ENCODE peak calls at places on chromosomes 1 and 21, in eight cellular contexts. B is right lobe of liver, N is NB4, C is breast epithelium, K is gastrocnemius medialis, O is K562, W is IMR-90, F is GM12878. J is an unnamed sample.

GRCh38 chr1:240073097-240073496 is 18.6 kb upstream of the FMN2 start:
- DNase-seq in K (no peak), N (no peak), O (no peak), F (no peak), W (no peak), B (no peak), C (no peak), J (no peak)

GRCh38 chr1:162230096-162230495 is 146.6 kb downstream of the SPATA46 start:
- DNase-seq in C (no peak), N (no peak), W (no peak), O (no peak), F (no peak), B (peak), K (no peak), J (no peak)

GRCh38 chr1:236689713-236690569 is 3.6 kb downstream of the ACTN2 start:
- DNase-seq in N (no peak), K (peak), W (no peak), C (no peak), O (no peak), F (no peak), B (no peak), J (no peak)

GRCh38 chr1:174874337-174875053 is 125.3 kb upstream of the CACYBP start:
- DNase-seq in K (no peak), W (no peak), C (no peak), B (no peak), N (no peak), F (peak), O (no peak), J (no peak)

GRCh38 chr1:13703558-13704485 is 3.8 kb downstream of the PRDM2 start:
- DNase-seq in O (no peak), W (no peak), B (no peak), C (no peak), N (no peak), F (no peak), K (no peak), J (no peak)

GRCh38 chr1:226562989-226563388 is 14.4 kb downstream of the STUM start:
- DNase-seq in B (no peak), C (no peak), W (no peak), O (no peak), F (no peak), N (no peak), K (no peak), J (no peak)

GRCh38 chr21:46319192-46319591 is 4.5 kb downstream of the C21orf58 start:
- DNase-seq in O (no peak), K (no peak), C (no peak), N (no peak), W (no peak), B (no peak), F (no peak), J (no peak)

GRCh38 chr1:18668750-18669404 is 38.2 kb downstream of the PAX7 start:
- DNase-seq in C (peak), N (no peak), W (no peak), F (no peak), K (peak), O (no peak), B (no peak), J (no peak)

GRCh38 chr1:199246716-199247115 is 607.9 kb downstream of the PTPRC start:
- DNase-seq in C (no peak), O (no peak), B (no peak), F (no peak), K (no peak), W (no peak), N (no peak), J (no peak)

GRCh38 chr1:230392141-230392909 is 33.8 kb downstream of the PGBD5 start:
- DNase-seq in K (no peak), C (no peak), B (no peak), N (no peak), F (no peak), W (no peak), O (no peak), J (no peak)

GRCh38 chr1:207698822-207699483 is 52.9 kb upstream of the CD46 start:
- DNase-seq in N (peak), F (no peak), W (peak), O (peak), C (no peak), B (no peak), K (peak), J (peak)

GRCh38 chr1:33163621-33164071 is 18.2 kb downstream of the TRIM62 start:
- DNase-seq in N (no peak), F (no peak), B (no peak), K (no peak), C (no peak), W (peak), O (no peak), J (no peak)

GRCh38 chr1:162927421-162927820 is 66.4 kb upstream of the CCDC190 start:
- DNase-seq in F (no peak), N (no peak), C (no peak), O (no peak), B (no peak), W (no peak), K (no peak), J (no peak)

GRCh38 chr1:121408354-121408753 is 223.6 kb downstream of the SRGAP2C start:
- DNase-seq in F (no peak), C (no peak), O (no peak), W (no peak), B (no peak), N (peak), K (no peak), J (no peak)

GRCh38 chr1:184456189-184456588 is 69.4 kb downstream of the C1orf21 start:
- DNase-seq in O (no peak), C (no peak), K (no peak), W (no peak), B (no peak), N (peak), F (no peak), J (no peak)

GRCh38 chr1:163588796-163589195 is 267.0 kb downstream of the NUF2 start:
- DNase-seq in C (no peak), W (no peak), F (no peak), K (no peak), N (no peak), B (no peak), O (no peak), J (no peak)

GRCh38 chr1:181044449-181044966 is 10.7 kb downstream of the MR1 start:
- DNase-seq in K (no peak), N (peak), B (peak), C (peak), W (peak), O (no peak), F (peak), J (no peak)

GRCh38 chr1:181206979-181207790 is 118.7 kb downstream of the IER5 start:
- DNase-seq in C (no peak), O (no peak), N (no peak), W (no peak), F (no peak), B (no peak), K (no peak), J (no peak)

GRCh38 chr1:6601049-6601864 is 1.4 kb downstream of the KLHL21 start:
- DNase-seq in O (peak), N (peak), K (peak), W (peak), F (no peak), B (peak), C (peak), J (peak)

GRCh38 chr21:45250914-45251634 is 36.6 kb downstream of the POFUT2 start:
- DNase-seq in W (no peak), N (no peak), O (no peak), F (no peak), C (no peak), B (no peak), K (no peak), J (no peak)

DNA sequence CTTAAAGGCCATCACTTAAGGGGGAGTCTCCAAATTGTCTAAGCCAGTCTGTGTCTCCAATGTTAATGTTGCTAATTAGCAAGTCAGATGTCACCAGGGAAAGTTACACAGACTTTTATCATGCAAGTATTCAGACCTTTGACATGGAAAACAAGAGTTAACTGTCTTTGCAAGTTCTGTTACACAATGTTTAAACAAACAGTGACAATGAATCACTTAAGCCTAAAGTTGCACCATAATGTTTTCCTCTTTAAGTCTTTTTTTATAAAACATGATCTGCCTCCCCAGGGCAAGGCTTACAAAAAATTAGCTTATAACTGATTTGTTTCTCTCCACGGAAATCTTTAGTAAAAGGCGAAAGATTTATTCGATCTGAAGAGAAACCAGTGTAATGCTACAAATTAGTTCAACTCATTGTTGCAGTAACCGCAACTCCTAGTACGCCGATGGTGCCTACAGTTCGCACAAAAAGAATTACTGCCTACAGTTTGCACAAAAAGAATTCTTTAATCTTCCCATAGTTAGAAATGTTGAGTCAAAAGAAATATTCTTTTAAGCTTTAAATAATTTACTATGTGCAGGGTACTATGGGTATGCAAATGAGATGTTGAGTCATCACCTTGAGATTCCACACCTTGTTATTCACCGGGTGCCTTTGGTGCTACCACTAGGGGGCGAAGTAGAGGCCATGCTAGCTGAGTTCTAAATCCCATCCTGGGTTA is 45.3 kb downstream of the HHAT start:
- DNase-seq in W (peak), K (no peak), B (peak), C (peak), N (peak), O (peak), F (peak), J (no peak)
- TF ChIP-seq POLR2A in W (peak), K (no peak), B (peak), C (no peak), N (peak), O (peak), F (peak), J (no peak)

GRCh38 chr1:196598902-196599301 is 9.3 kb downstream of the KCNT2 start:
- DNase-seq in O (no peak), C (no peak), N (no peak), K (no peak), W (no peak), B (no peak), F (no peak), J (no peak)

GRCh38 chr1:196590012-196590708 is 18.1 kb downstream of the KCNT2 start:
- DNase-seq in F (no peak), W (no peak), K (no peak), B (no peak), O (no peak), C (no peak), N (no peak), J (no peak)

GRCh38 chr1:196594700-196595099 is 13.5 kb downstream of the KCNT2 start:
- DNase-seq in B (no peak), N (no peak), K (no peak), F (no peak), W (no peak), C (no peak), O (no peak), J (no peak)

GRCh38 chr1:196590959-196591358 is 17.3 kb downstream of the KCNT2 start:
- DNase-seq in F (no peak), O (no peak), K (no peak), B (no peak), W (no peak), C (no peak), N (no peak), J (no peak)

DNA sequence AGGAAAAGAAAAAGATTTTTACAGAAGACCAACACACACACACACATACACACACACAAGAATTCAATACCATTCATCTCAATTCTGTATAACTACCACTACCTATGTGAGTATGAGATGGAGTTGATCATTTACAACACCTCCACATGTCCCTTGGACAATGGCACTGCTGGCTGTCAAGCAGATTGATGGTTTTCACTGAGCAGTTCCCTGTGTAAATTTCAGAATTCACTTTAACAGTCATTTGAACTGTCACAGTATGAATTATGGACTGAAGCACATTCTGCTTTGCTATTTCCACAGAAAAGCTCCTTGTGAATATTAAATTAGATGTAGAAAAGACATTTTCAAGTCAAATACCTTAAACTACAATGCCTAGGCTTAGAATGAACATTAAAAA is 14.3 kb downstream of the KCNT2 start:
- DNase-seq in C (no peak), K (no peak), O (no peak), N (no peak), F (no peak), B (no peak), W (no peak), J (no peak)
- H3K4me3 ChIP-seq in C (no peak), K (no peak), O (no peak), N (no peak), F (no peak), B (no peak), W (no peak), J (no peak)

GRCh38 chr21:41560701-41561158 is 52.8 kb upstream of the TMPRSS2 start:
- DNase-seq in F (no peak), C (no peak), O (no peak), W (no peak), N (no peak), B (no peak), K (no peak), J (no peak)
- TF ChIP-seq POLR2A in F (no peak), C (no peak), O (no peak), W (no peak), N (no peak), B (no peak), K (no peak), J (no peak)

DNA sequence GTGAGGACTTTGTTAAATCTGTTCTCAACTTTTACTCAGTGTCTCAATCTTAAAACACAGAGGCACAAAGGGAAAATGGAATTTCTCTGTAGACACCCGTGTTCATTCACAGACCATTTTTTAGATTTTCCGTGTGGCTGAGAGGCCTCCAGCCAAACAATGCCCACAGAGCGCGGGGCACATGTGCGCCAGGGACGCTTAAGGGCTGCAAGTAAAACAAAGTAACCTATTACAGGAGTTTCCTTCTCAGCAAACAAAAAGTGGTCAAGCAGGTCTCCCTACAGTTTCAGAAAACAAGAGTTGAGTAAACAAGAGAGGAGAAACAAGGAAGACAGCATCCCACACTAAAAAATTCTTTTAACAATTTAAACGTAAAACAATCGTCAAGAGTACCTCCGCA is 115.3 kb downstream of the RERE start:
- DNase-seq in K (no peak), F (no peak), O (peak), B (no peak), C (peak), W (no peak), N (peak), J (no peak)
- H3K4me3 ChIP-seq in K (peak), F (peak), O (peak), B (peak), C (peak), W (peak), N (peak), J (peak)

GRCh38 chr21:43659136-43660000 is at the start of the genes HSF2BP and RRP1B:
- DNase-seq in O (peak), K (peak), N (peak), W (peak), F (no peak), C (peak), B (peak), J (peak)
- TF ChIP-seq POLR2A in O (peak), K (peak), N (peak), W (peak), F (peak), C (no peak), B (peak), J (peak)

GRCh38 chr21:38645282-38645681 is 147.0 kb upstream of the ERG start:
- DNase-seq in N (no peak), O (no peak), F (no peak), C (no peak), K (no peak), W (peak), B (no peak), J (no peak)

GRCh38 chr21:38643404-38644023 is 145.2 kb upstream of the ERG start:
- DNase-seq in W (no peak), O (no peak), C (no peak), B (no peak), K (no peak), N (no peak), F (no peak), J (no peak)

GRCh38 chr21:38637161-38637560 is 138.9 kb upstream of the ERG start:
- DNase-seq in B (no peak), F (no peak), W (no peak), O (no peak), K (no peak), N (no peak), C (no peak), J (no peak)

DNA sequence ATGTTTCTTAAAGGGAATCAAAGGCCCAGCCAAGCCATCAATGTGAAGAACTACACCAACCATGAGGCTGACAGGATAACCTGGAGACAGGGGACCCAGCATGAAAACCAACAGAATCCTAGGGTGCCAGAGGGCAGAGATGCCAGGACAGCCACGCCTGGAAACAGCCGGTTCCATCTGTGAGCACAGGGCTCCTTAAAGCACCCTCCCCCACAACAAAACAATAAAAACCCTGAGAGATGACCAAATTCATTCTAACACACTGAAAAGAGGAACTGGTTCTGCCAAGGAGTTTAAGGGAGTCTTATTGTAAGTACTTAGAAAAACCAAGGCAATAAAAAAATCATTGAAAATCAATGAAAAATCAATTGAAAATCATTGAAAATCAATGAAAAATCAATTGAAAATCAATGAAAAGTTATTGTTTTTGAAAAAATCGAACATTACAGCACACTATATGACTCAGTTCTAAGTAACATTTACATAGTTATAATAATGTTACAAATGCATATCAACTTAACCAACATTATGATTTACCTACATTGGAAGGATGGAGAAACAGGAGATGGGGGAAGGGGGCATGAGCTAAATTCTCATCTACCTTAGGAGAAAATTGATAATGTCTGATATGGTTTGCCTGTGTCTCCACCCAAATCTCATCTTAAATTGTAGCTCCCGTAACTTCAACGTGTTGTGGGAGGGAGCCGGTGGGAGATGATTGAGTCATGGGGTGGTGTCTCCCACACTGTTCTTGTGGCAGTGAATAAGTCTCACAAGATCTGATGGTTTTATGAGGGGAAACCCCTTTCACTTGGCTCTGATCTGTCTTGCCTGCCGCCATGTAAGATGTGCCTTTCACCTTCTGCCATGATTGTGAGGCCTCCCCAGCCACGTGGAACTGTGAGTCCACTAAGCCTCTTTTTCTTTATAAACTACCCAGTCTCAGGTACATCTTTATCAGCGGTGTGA is 141.8 kb upstream of the ERG start:
- DNase-seq in N (peak), C (no peak), W (no peak), O (no peak), K (no peak), F (no peak), B (no peak), J (no peak)
- H3K4me3 ChIP-seq in N (peak), C (peak), W (no peak), O (no peak), K (no peak), F (peak), B (no peak), J (no peak)

GRCh38 chr1:45550401-45551305 is at the start of gene AKR1A1:
- DNase-seq in N (peak), K (peak), B (peak), F (peak), O (peak), W (peak), C (peak), J (peak)
- TF ChIP-seq POLR2A in N (peak), K (peak), B (peak), F (peak), O (peak), W (peak), C (peak), J (no peak)

GRCh38 chr1:154198756-154199562 is 7.1 kb upstream of the TPM3 start:
- DNase-seq in F (no peak), B (no peak), W (peak), N (peak), K (no peak), O (peak), C (no peak), J (peak)
- H3K4me3 ChIP-seq in F (no peak), B (no peak), W (peak), N (no peak), K (no peak), O (no peak), C (peak), J (no peak)

GRCh38 chr1:202189012-202189790 is 4.4 kb upstream of the LGR6 start:
- DNase-seq in W (peak), F (no peak), C (peak), N (peak), K (peak), B (peak), O (peak), J (peak)
- TF ChIP-seq POLR2A in W (no peak), F (no peak), C (no peak), N (no peak), K (no peak), B (no peak), O (no peak), J (no peak)

GRCh38 chr1:201114245-201115131 is 2.3 kb upstream of the CACNA1S start:
- DNase-seq in C (peak), W (peak), K (peak), F (peak), O (peak), N (peak), B (peak), J (peak)

GRCh38 chr1:201115390-201115937 is 3.2 kb upstream of the CACNA1S start:
- DNase-seq in B (no peak), C (no peak), W (no peak), O (no peak), F (no peak), K (no peak), N (no peak), J (no peak)

GRCh38 chr1:201111672-201112071 is 554 bp downstream of the CACNA1S start:
- DNase-seq in F (no peak), O (no peak), N (no peak), C (no peak), W (no peak), K (no peak), B (no peak), J (no peak)

GRCh38 chr1:201112173-201112731 is at the start of gene CACNA1S:
- DNase-seq in N (no peak), O (no peak), C (no peak), F (no peak), B (no peak), K (peak), W (no peak), J (no peak)

GRCh38 chr1:201113451-201114244 is 1.4 kb upstream of the CACNA1S start:
- DNase-seq in N (no peak), C (no peak), K (no peak), F (no peak), W (no peak), O (no peak), B (no peak), J (no peak)
- H3K4me3 ChIP-seq in N (no peak), C (peak), K (peak), F (peak), W (no peak), O (no peak), B (no peak), J (peak)